ENCODE peak calls at places on chromosomes 2 and 18, in five cellular contexts. One of them, this sample, is unnamed.

GRCh38 chr2:219497495-219498279 is 1.0 kb upstream of the GMPPA start:
- DNase-seq in hepatocyte: peak
- DNase-seq in GM12878: no peak
- DNase-seq in AML-193: peak
- DNase-seq in ACHN: peak
- DNase-seq in this sample: peak

GRCh38 chr18:55573386-55573785 is 14.6 kb downstream of the TCF4 start:
- DNase-seq in hepatocyte: no peak
- DNase-seq in AML-193: no peak
- DNase-seq in ACHN: no peak
- DNase-seq in GM12878: no peak
- DNase-seq in this sample: no peak

GRCh38 chr2:136310005-136310495 is 192.1 kb upstream of the CXCR4 start:
- DNase-seq in hepatocyte: no peak
- DNase-seq in AML-193: no peak
- DNase-seq in ACHN: no peak
- DNase-seq in GM12878: peak
- DNase-seq in this sample: no peak

GRCh38 chr2:47054867-47055266 is 100.2 kb downstream of the STPG4 start:
- DNase-seq in GM12878: no peak
- DNase-seq in AML-193: no peak
- DNase-seq in hepatocyte: no peak
- DNase-seq in ACHN: no peak
- DNase-seq in this sample: no peak

GRCh38 chr18:55968550-55968949 is 380.6 kb upstream of the TCF4 start:
- DNase-seq in AML-193: no peak
- DNase-seq in hepatocyte: no peak
- DNase-seq in ACHN: no peak
- DNase-seq in GM12878: no peak
- DNase-seq in this sample: no peak

GRCh38 chr2:232979871-232980461 is 33.1 kb downstream of the NGEF start:
- DNase-seq in hepatocyte: no peak
- DNase-seq in ACHN: peak
- DNase-seq in GM12878: no peak
- DNase-seq in AML-193: no peak
- DNase-seq in this sample: peak

GRCh38 chr2:160224060-160224459 is 24.0 kb upstream of the ITGB6 start:
- DNase-seq in hepatocyte: peak
- DNase-seq in ACHN: peak
- DNase-seq in GM12878: peak
- DNase-seq in AML-193: no peak
- DNase-seq in this sample: peak

GRCh38 chr2:191728710-191729597 is 51.0 kb downstream of the NABP1 start:
- DNase-seq in GM12878: no peak
- DNase-seq in AML-193: peak
- DNase-seq in ACHN: no peak
- DNase-seq in hepatocyte: no peak
- DNase-seq in this sample: peak

GRCh38 chr2:233563663-233564430 is 2.7 kb downstream of the USP40 start:
- DNase-seq in hepatocyte: no peak
- DNase-seq in AML-193: peak
- DNase-seq in ACHN: no peak
- DNase-seq in GM12878: no peak
- DNase-seq in this sample: peak

GRCh38 chr2:95086017-95086416 is 35.6 kb downstream of the MRPS5 start:
- DNase-seq in hepatocyte: no peak
- DNase-seq in AML-193: no peak
- DNase-seq in ACHN: no peak
- DNase-seq in GM12878: no peak
- DNase-seq in this sample: no peak

GRCh38 chr2:108988796-108989713 is at the start of gene EDAR:
- DNase-seq in ACHN: peak
- DNase-seq in hepatocyte: peak
- DNase-seq in GM12878: no peak
- DNase-seq in AML-193: no peak
- DNase-seq in this sample: peak

GRCh38 chr2:106978647-106979046 is 92.7 kb upstream of the ST6GAL2 start:
- DNase-seq in AML-193: no peak
- DNase-seq in GM12878: no peak
- DNase-seq in hepatocyte: no peak
- DNase-seq in ACHN: no peak
- DNase-seq in this sample: no peak

GRCh38 chr2:201909961-201910361 is 103.6 kb downstream of the CDK15 start:
- DNase-seq in hepatocyte: peak
- DNase-seq in GM12878: peak
- DNase-seq in AML-193: no peak
- DNase-seq in ACHN: no peak
- DNase-seq in this sample: peak

GRCh38 chr18:13703899-13704298 is 22.5 kb downstream of the FAM210A start:
- DNase-seq in ACHN: peak
- DNase-seq in GM12878: no peak
- DNase-seq in AML-193: no peak
- DNase-seq in hepatocyte: no peak
- DNase-seq in this sample: peak

GRCh38 chr2:13113016-13113415 is 396.3 kb downstream of the TRIB2 start:
- DNase-seq in AML-193: no peak
- DNase-seq in GM12878: no peak
- DNase-seq in hepatocyte: no peak
- DNase-seq in ACHN: no peak
- DNase-seq in this sample: no peak

GRCh38 chr2:182416191-182416590 is 10.6 kb downstream of the PDE1A start:
- DNase-seq in ACHN: no peak
- DNase-seq in hepatocyte: no peak
- DNase-seq in AML-193: no peak
- DNase-seq in GM12878: no peak
- DNase-seq in this sample: no peak

GRCh38 chr18:47969851-47970250 is 39.4 kb upstream of the SMAD2 start:
- DNase-seq in ACHN: no peak
- DNase-seq in GM12878: no peak
- DNase-seq in hepatocyte: no peak
- DNase-seq in AML-193: peak
- DNase-seq in this sample: peak

This sample was measured in NB4.